ENCODE peak calls at places on chromosome 14, in four cellular contexts. R, E, N and H are unnamed samples.

GRCh38 chr14:104638190-104638589 is 33.6 kb upstream of the TMEM179 start:
- DNase-seq in R (peak; percentile 32), E (no peak), N (no peak), H (no peak)

GRCh38 chr14:22691171-22691570 is 47.0 kb upstream of the OR6J1 start:
- DNase-seq in R (no peak), E (no peak), N (no peak), H (no peak)

GRCh38 chr14:74571901-74572828 is 39.9 kb downstream of the LTBP2 start:
- DNase-seq in R (no peak), E (no peak), N (no peak), H (no peak)

GRCh38 chr14:31286456-31287293 is 79.1 kb upstream of the HECTD1 start:
- DNase-seq in R (peak; percentile 36), E (no peak), N (no peak), H (no peak)

GRCh38 chr14:58171090-58171489 is 19.1 kb upstream of the ARMH4 start:
- DNase-seq in R (peak; percentile 70), E (peak; percentile 69), N (no peak), H (peak; percentile 81)

GRCh38 chr14:73757876-73758391 is 43.8 kb upstream of the PNMA1 start:
- DNase-seq in R (no peak), E (no peak), N (no peak), H (no peak)

GRCh38 chr14:54106802-54107377 is 150.3 kb upstream of the BMP4 start:
- DNase-seq in R (peak; percentile 24), E (no peak), N (no peak), H (no peak)

GRCh38 chr14:65373671-65374039 is 38.9 kb upstream of the FUT8 start:
- DNase-seq in R (no peak), E (no peak), N (no peak), H (no peak)

GRCh38 chr14:91889477-91890211 is 22.3 kb upstream of the TC2N start:
- DNase-seq in R (no peak), E (no peak), N (no peak), H (no peak)

GRCh38 chr14:64209428-64210165 is 84.6 kb downstream of the ESR2 start:
- DNase-seq in R (no peak), E (peak; percentile 34), N (no peak), H (peak; percentile 79)

GRCh38 chr14:22226381-22226780 is 362.6 kb downstream of the DAD1 start:
- DNase-seq in R (peak; percentile 31), E (no peak), N (no peak), H (no peak)

GRCh38 chr14:18656627-18657026 is 55.7 kb downstream of the OR11H12 start:
- DNase-seq in R (no peak), E (no peak), N (no peak), H (no peak)

GRCh38 chr14:68363401-68363800 is 429.5 kb downstream of the ZFP36L1 start:
- DNase-seq in R (peak; percentile 59), E (no peak), N (no peak), H (no peak)

GRCh38 chr14:88983755-88984154 is 159.3 kb downstream of the TTC8 start:
- DNase-seq in R (no peak), E (no peak), N (no peak), H (no peak)

GRCh38 chr14:50311974-50312733 is at the start of the genes DMAC2L and L2HGDH:
- DNase-seq in R (peak; percentile 97), E (peak; percentile 97), N (peak; percentile 89), H (peak; percentile 95)

GRCh38 chr14:68427550-68427890 is 365.3 kb downstream of the ZFP36L1 start:
- DNase-seq in R (no peak), E (no peak), N (no peak), H (no peak)

GRCh38 chr14:89214221-89214965 is 202.6 kb downstream of the FOXN3 start:
- DNase-seq in R (peak; percentile 77), E (peak; percentile 67), N (no peak), H (peak; percentile 91)

GRCh38 chr14:50039734-50040400 is 76.5 kb downstream of the VCPKMT start:
- DNase-seq in R (no peak), E (no peak), N (no peak), H (peak; percentile 38)

GRCh38 chr14:64773046-64773445 is 68.8 kb downstream of the PLEKHG3 start:
- DNase-seq in R (no peak), E (no peak), N (no peak), H (no peak)

GRCh38 chr14:56490379-56490778 is 89.2 kb upstream of the TMEM260 start:
- DNase-seq in R (peak; percentile 71), E (no peak), N (no peak), H (no peak)

GRCh38 chr14:23119362-23120327 is 590 bp upstream of the CEBPE start:
- DNase-seq in R (peak; percentile 38), E (no peak), N (no peak), H (no peak)

GRCh38 chr14:90114554-90114953 is 52.8 kb downstream of the KCNK13 start:
- DNase-seq in R (peak; percentile 34), E (no peak), N (no peak), H (no peak)

GRCh38 chr14:90508073-90508472 is 111.2 kb downstream of the CALM1 start:
- DNase-seq in R (no peak), E (no peak), N (no peak), H (no peak)

GRCh38 chr14:67221982-67222328 is 19.3 kb upstream of the PALS1 start:
- DNase-seq in R (no peak), E (no peak), N (no peak), H (no peak)

GRCh38 chr14:41785696-41786095 is 179.0 kb downstream of the LRFN5 start:
- DNase-seq in R (peak; percentile 50), E (no peak), N (no peak), H (no peak)

GRCh38 chr14:51304956-51305355 is 64.9 kb downstream of the TMX1 start:
- DNase-seq in R (no peak), E (no peak), N (no peak), H (no peak)

GRCh38 chr14:99552021-99552553 is 51.9 kb downstream of the CCDC85C start:
- DNase-seq in R (no peak), E (no peak), N (no peak), H (no peak)
- TF ChIP-seq CTCF in R (no peak), E (no peak), N (no peak), H (no peak)

GRCh38 chr14:82872494-82872893 is 1338.8 kb upstream of the SEL1L start:
- DNase-seq in R (peak; percentile 54), E (no peak), N (no peak), H (no peak)
- TF ChIP-seq CTCF in R (peak; percentile 62), E (no peak), N (no peak), H (no peak)

GRCh38 chr14:94540031-94540794 is 21.0 kb upstream of the SERPINA4 start:
- DNase-seq in R (peak; percentile 19), E (no peak), N (no peak), H (no peak)
- TF ChIP-seq CTCF in R (peak; percentile 9), E (no peak), N (no peak), H (no peak)

DNA sequence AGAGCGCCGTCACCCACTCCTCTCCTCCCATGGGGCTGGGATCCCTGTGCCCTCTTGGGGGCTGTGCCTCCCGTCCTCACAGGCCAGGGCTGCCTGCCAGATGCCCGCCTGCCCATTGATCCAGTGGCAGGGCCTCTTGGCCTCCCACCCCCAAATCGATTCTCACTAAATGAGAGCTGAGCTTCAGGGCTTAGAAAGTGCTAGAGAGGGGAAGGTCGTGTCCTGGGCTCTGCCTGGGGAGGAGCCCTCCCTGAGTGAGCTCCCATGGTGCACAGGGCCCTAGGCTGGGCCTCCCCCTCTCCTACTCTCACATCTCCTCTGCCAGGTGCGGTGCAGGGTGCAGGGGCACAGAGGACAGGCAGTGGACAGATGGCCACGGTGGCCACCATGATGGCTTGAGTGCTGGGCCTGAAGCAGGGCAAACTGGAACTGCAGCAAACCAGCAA is 9.2 kb downstream of the BEGAIN start:
- DNase-seq in R (no peak), E (no peak), N (no peak), H (no peak)
- TF ChIP-seq CTCF in R (no peak), E (no peak), N (no peak), H (no peak)

GRCh38 chr14:103604620-103605019 is 24.4 kb upstream of the KLC1 start:
- DNase-seq in R (no peak), E (no peak), N (no peak), H (no peak)

GRCh38 chr14:103597623-103598372 is 31.2 kb upstream of the KLC1 start:
- DNase-seq in R (no peak), E (no peak), N (no peak), H (no peak)

GRCh38 chr14:103600503-103600902 is 28.5 kb upstream of the KLC1 start:
- DNase-seq in R (no peak), E (no peak), N (no peak), H (no peak)
- TF ChIP-seq CTCF in R (no peak), E (no peak), N (no peak), H (no peak)

DNA sequence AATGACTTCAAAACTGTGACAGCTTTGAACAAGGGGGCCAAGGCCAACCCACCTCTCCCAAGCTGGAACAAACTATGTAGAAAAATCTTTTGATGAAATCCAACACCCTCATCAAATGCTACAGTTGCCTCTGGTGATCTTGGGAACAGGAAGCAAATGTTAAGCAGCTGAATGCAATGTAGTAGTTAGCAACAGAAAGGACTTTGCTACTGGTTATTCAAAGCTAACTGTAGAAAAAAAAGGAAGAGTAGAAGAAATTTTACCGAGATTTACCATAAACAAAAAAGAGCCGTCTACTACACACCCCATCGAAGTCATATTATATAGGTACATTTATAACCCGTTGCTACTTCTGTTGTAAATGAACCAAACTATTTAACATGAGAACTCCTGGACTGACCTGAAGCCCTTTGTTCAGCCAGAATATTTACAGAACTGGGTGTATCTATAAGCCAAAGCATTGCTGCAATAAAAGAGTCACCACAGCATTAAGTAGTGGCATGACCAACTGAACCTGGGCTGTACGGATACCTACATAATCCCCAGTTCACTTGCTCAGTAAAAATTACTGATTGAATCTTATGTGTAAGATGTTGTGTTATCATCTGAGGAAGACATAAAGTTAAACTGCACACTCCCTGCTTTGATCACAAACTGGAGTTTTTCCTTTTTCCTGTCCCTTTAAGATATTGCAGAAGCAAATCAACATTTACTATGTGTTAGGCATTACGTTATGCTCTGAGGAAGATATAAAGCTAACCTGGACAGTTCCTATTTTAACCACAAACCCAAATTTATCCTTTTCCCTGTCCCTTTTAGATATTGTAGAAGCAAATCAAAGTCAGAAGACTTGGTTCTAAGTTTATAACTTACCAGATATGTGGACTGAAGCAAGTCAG is 25.1 kb downstream of the SYNJ2BP start:
- DNase-seq in R (no peak), E (no peak), N (no peak), H (no peak)
- TF ChIP-seq CTCF in R (no peak), E (no peak), N (no peak), H (no peak)

GRCh38 chr14:77155083-77155482 is 13.5 kb upstream of the ZDHHC22 start:
- DNase-seq in R (no peak), E (no peak), N (no peak), H (no peak)

GRCh38 chr14:77153802-77154201 is 12.2 kb upstream of the ZDHHC22 start:
- DNase-seq in R (no peak), E (no peak), N (no peak), H (no peak)

GRCh38 chr14:77154421-77154820 is 12.8 kb upstream of the ZDHHC22 start:
- DNase-seq in R (no peak), E (no peak), N (no peak), H (no peak)

GRCh38 chr14:77151245-77151644 is 9.7 kb upstream of the ZDHHC22 start:
- DNase-seq in R (peak; percentile 67), E (no peak), N (no peak), H (no peak)

GRCh38 chr14:77151918-77152588 is 10.5 kb upstream of the ZDHHC22 start:
- DNase-seq in R (no peak), E (no peak), N (no peak), H (no peak)
- TF ChIP-seq CTCF in R (peak; percentile 21), E (peak; percentile 22), N (no peak), H (no peak)